ENCODE peak calls at places on chromosomes 5 and 9, in seven cellular contexts. One of them, this sample, is unnamed.

GRCh38 chr5:142506046-142506445 is 179.8 kb downstream of the FGF1 start:
- DNase-seq in fibroblast of mammary gland: peak
- DNase-seq in CD4-positive, alpha-beta T cell: no peak
- DNase-seq in Panc1: no peak
- DNase-seq in CD8-positive, alpha-beta T cell: no peak
- DNase-seq in brain microvascular endothelial cell: no peak
- DNase-seq in astrocyte of the spinal cord: peak
- DNase-seq in this sample: no peak

GRCh38 chr5:180625791-180626660 is 23.4 kb downstream of the FLT4 start:
- DNase-seq in fibroblast of mammary gland: no peak
- DNase-seq in CD4-positive, alpha-beta T cell: no peak
- DNase-seq in Panc1: no peak
- DNase-seq in CD8-positive, alpha-beta T cell: no peak
- DNase-seq in brain microvascular endothelial cell: no peak
- DNase-seq in astrocyte of the spinal cord: no peak
- DNase-seq in this sample: no peak

GRCh38 chr5:17203329-17204132 is 13.9 kb upstream of the BASP1 start:
- DNase-seq in fibroblast of mammary gland: peak
- DNase-seq in CD4-positive, alpha-beta T cell: no peak
- DNase-seq in Panc1: no peak
- DNase-seq in CD8-positive, alpha-beta T cell: no peak
- DNase-seq in brain microvascular endothelial cell: peak
- DNase-seq in astrocyte of the spinal cord: peak
- DNase-seq in this sample: peak

GRCh38 chr5:113989278-113989912 is 372.5 kb upstream of the KCNN2 start:
- DNase-seq in fibroblast of mammary gland: no peak
- DNase-seq in CD4-positive, alpha-beta T cell: no peak
- DNase-seq in Panc1: no peak
- DNase-seq in CD8-positive, alpha-beta T cell: no peak
- DNase-seq in brain microvascular endothelial cell: no peak
- DNase-seq in astrocyte of the spinal cord: no peak
- DNase-seq in this sample: no peak

GRCh38 chr5:176817369-176817841 is 7.0 kb downstream of the UNC5A start:
- DNase-seq in fibroblast of mammary gland: no peak
- DNase-seq in CD4-positive, alpha-beta T cell: no peak
- DNase-seq in Panc1: no peak
- DNase-seq in CD8-positive, alpha-beta T cell: no peak
- DNase-seq in brain microvascular endothelial cell: no peak
- DNase-seq in astrocyte of the spinal cord: no peak
- DNase-seq in this sample: no peak

GRCh38 chr5:146052780-146053179 is 52.6 kb downstream of the PLAC8L1 start:
- DNase-seq in fibroblast of mammary gland: no peak
- DNase-seq in CD4-positive, alpha-beta T cell: no peak
- DNase-seq in Panc1: no peak
- DNase-seq in CD8-positive, alpha-beta T cell: no peak
- DNase-seq in brain microvascular endothelial cell: no peak
- DNase-seq in astrocyte of the spinal cord: no peak
- DNase-seq in this sample: no peak

GRCh38 chr9:70451765-70452164 is 37.3 kb upstream of the KLF9 start:
- DNase-seq in fibroblast of mammary gland: no peak
- DNase-seq in CD4-positive, alpha-beta T cell: no peak
- DNase-seq in Panc1: no peak
- DNase-seq in CD8-positive, alpha-beta T cell: no peak
- DNase-seq in brain microvascular endothelial cell: no peak
- DNase-seq in astrocyte of the spinal cord: no peak
- DNase-seq in this sample: no peak

GRCh38 chr9:81635526-81636279 is 53.6 kb downstream of the TLE1 start:
- DNase-seq in fibroblast of mammary gland: peak
- DNase-seq in CD4-positive, alpha-beta T cell: no peak
- DNase-seq in Panc1: no peak
- DNase-seq in CD8-positive, alpha-beta T cell: no peak
- DNase-seq in brain microvascular endothelial cell: no peak
- DNase-seq in astrocyte of the spinal cord: peak
- DNase-seq in this sample: peak

GRCh38 chr9:134442087-134442470 is 115.8 kb downstream of the RXRA start:
- DNase-seq in fibroblast of mammary gland: peak
- DNase-seq in CD4-positive, alpha-beta T cell: no peak
- DNase-seq in Panc1: no peak
- DNase-seq in CD8-positive, alpha-beta T cell: no peak
- DNase-seq in brain microvascular endothelial cell: no peak
- DNase-seq in astrocyte of the spinal cord: peak
- DNase-seq in this sample: no peak

GRCh38 chr5:175582697-175583096 is 75.2 kb upstream of the HRH2 start:
- DNase-seq in fibroblast of mammary gland: no peak
- DNase-seq in CD4-positive, alpha-beta T cell: no peak
- DNase-seq in Panc1: no peak
- DNase-seq in CD8-positive, alpha-beta T cell: no peak
- DNase-seq in brain microvascular endothelial cell: no peak
- DNase-seq in astrocyte of the spinal cord: no peak
- DNase-seq in this sample: no peak

GRCh38 chr5:132819468-132819867 is 6.4 kb downstream of the SOWAHA start:
- DNase-seq in fibroblast of mammary gland: no peak
- DNase-seq in CD4-positive, alpha-beta T cell: no peak
- DNase-seq in Panc1: no peak
- DNase-seq in CD8-positive, alpha-beta T cell: no peak
- DNase-seq in brain microvascular endothelial cell: no peak
- DNase-seq in astrocyte of the spinal cord: no peak
- DNase-seq in this sample: no peak

GRCh38 chr9:133661846-133662636 is 25.9 kb downstream of the DBH start:
- DNase-seq in fibroblast of mammary gland: peak
- DNase-seq in CD4-positive, alpha-beta T cell: no peak
- DNase-seq in Panc1: no peak
- DNase-seq in CD8-positive, alpha-beta T cell: no peak
- DNase-seq in brain microvascular endothelial cell: no peak
- DNase-seq in astrocyte of the spinal cord: no peak
- DNase-seq in this sample: no peak

GRCh38 chr9:33429256-33430080 is 17.9 kb downstream of the AQP3 start:
- DNase-seq in fibroblast of mammary gland: no peak
- DNase-seq in CD4-positive, alpha-beta T cell: no peak
- DNase-seq in Panc1: no peak
- DNase-seq in CD8-positive, alpha-beta T cell: no peak
- DNase-seq in brain microvascular endothelial cell: no peak
- DNase-seq in astrocyte of the spinal cord: no peak
- DNase-seq in this sample: no peak

GRCh38 chr5:65791721-65792698 is 70.0 kb downstream of the NLN start:
- DNase-seq in fibroblast of mammary gland: no peak
- DNase-seq in CD4-positive, alpha-beta T cell: no peak
- DNase-seq in Panc1: no peak
- DNase-seq in CD8-positive, alpha-beta T cell: no peak
- DNase-seq in brain microvascular endothelial cell: no peak
- DNase-seq in astrocyte of the spinal cord: peak
- DNase-seq in this sample: no peak

GRCh38 chr9:124197177-124198095 is 60.3 kb upstream of the NEK6 start:
- DNase-seq in fibroblast of mammary gland: no peak
- DNase-seq in CD4-positive, alpha-beta T cell: no peak
- DNase-seq in Panc1: no peak
- DNase-seq in CD8-positive, alpha-beta T cell: no peak
- DNase-seq in brain microvascular endothelial cell: no peak
- DNase-seq in astrocyte of the spinal cord: no peak
- DNase-seq in this sample: no peak

GRCh38 chr9:111052831-111053230 is 14.6 kb upstream of the LPAR1 start:
- DNase-seq in fibroblast of mammary gland: no peak
- DNase-seq in CD4-positive, alpha-beta T cell: no peak
- DNase-seq in Panc1: no peak
- DNase-seq in CD8-positive, alpha-beta T cell: no peak
- DNase-seq in brain microvascular endothelial cell: peak
- DNase-seq in astrocyte of the spinal cord: peak
- DNase-seq in this sample: no peak

GRCh38 chr5:53199882-53200281 is 90.3 kb upstream of the MOCS2 start:
- DNase-seq in fibroblast of mammary gland: no peak
- DNase-seq in CD4-positive, alpha-beta T cell: no peak
- DNase-seq in Panc1: no peak
- DNase-seq in CD8-positive, alpha-beta T cell: no peak
- DNase-seq in brain microvascular endothelial cell: no peak
- DNase-seq in astrocyte of the spinal cord: no peak
- DNase-seq in this sample: no peak

GRCh38 chr5:85717203-85717563 is 900.6 kb upstream of the COX7C start:
- DNase-seq in fibroblast of mammary gland: no peak
- DNase-seq in CD4-positive, alpha-beta T cell: no peak
- DNase-seq in Panc1: no peak
- DNase-seq in CD8-positive, alpha-beta T cell: no peak
- DNase-seq in brain microvascular endothelial cell: no peak
- DNase-seq in astrocyte of the spinal cord: no peak
- DNase-seq in this sample: no peak

GRCh38 chr9:120755044-120755443 is 38.2 kb downstream of the FBXW2 start:
- DNase-seq in fibroblast of mammary gland: no peak
- DNase-seq in CD4-positive, alpha-beta T cell: no peak
- DNase-seq in Panc1: no peak
- DNase-seq in CD8-positive, alpha-beta T cell: no peak
- DNase-seq in brain microvascular endothelial cell: no peak
- DNase-seq in astrocyte of the spinal cord: no peak
- DNase-seq in this sample: no peak
- TF ChIP-seq CTCF in fibroblast of mammary gland: no peak
- TF ChIP-seq CTCF in CD4-positive, alpha-beta T cell: no peak
- TF ChIP-seq CTCF in Panc1: no peak
- TF ChIP-seq CTCF in CD8-positive, alpha-beta T cell: no peak
- TF ChIP-seq CTCF in brain microvascular endothelial cell: no peak
- TF ChIP-seq CTCF in astrocyte of the spinal cord: no peak
- TF ChIP-seq CTCF in this sample: no peak

GRCh38 chr5:39106332-39106731 is 32.1 kb upstream of the RICTOR start:
- DNase-seq in fibroblast of mammary gland: peak
- DNase-seq in CD4-positive, alpha-beta T cell: no peak
- DNase-seq in Panc1: no peak
- DNase-seq in CD8-positive, alpha-beta T cell: no peak
- DNase-seq in brain microvascular endothelial cell: no peak
- DNase-seq in astrocyte of the spinal cord: peak
- DNase-seq in this sample: no peak
- TF ChIP-seq CTCF in fibroblast of mammary gland: peak
- TF ChIP-seq CTCF in CD4-positive, alpha-beta T cell: peak
- TF ChIP-seq CTCF in Panc1: peak
- TF ChIP-seq CTCF in CD8-positive, alpha-beta T cell: peak
- TF ChIP-seq CTCF in brain microvascular endothelial cell: peak
- TF ChIP-seq CTCF in astrocyte of the spinal cord: peak
- TF ChIP-seq CTCF in this sample: peak

DNA sequence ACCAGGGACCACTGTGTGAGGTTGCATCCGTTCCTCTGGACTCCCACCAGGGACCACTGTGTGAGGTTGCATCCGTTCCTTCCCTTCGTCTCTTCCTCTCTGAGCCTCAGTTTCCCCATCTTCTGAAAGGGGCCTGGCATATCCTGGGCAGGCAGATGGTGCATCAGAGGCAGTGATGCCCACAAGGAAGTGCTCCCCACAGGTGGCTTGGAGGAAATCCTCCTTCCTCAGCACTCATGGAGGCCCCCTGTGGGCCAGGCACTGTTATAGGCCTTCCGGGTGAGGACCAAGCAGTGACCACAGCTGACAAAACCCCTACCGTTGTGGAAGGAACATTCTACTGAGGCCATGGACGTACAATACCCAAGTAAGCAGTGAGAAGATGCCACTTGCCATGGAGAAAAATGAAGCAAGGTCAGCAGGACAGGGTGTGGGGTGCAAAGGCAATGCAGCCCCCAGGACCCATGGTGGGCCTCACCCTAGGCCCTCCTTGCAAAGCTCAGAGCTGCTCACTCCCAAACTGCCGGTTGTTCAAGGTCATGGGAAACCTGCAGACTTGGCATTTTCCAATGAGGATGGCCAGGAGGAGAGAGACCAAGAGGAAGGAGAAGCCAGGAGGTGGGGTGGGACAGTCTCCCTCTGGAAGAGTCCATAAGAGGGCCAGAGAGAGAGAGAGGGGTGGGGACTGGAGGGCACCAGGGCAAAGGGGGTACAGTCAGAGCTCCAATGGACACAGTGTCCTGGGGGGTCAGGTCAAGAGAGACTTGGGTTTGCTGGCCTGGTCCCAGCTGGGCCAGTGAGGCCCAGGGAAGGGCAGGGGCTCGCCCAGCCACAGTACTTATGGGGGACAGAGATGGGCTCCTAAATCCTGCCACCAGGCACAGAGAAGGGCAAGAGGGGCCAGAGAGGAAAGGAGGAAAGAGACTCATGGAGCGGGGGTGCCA is 51.1 kb downstream of the C9orf50 start:
- DNase-seq in fibroblast of mammary gland: peak
- DNase-seq in CD4-positive, alpha-beta T cell: no peak
- DNase-seq in Panc1: no peak
- DNase-seq in CD8-positive, alpha-beta T cell: no peak
- DNase-seq in brain microvascular endothelial cell: no peak
- DNase-seq in astrocyte of the spinal cord: peak
- DNase-seq in this sample: no peak
- TF ChIP-seq CTCF in fibroblast of mammary gland: peak
- TF ChIP-seq CTCF in CD4-positive, alpha-beta T cell: no peak
- TF ChIP-seq CTCF in Panc1: no peak
- TF ChIP-seq CTCF in CD8-positive, alpha-beta T cell: no peak
- TF ChIP-seq CTCF in brain microvascular endothelial cell: peak
- TF ChIP-seq CTCF in astrocyte of the spinal cord: peak
- TF ChIP-seq CTCF in this sample: peak

DNA sequence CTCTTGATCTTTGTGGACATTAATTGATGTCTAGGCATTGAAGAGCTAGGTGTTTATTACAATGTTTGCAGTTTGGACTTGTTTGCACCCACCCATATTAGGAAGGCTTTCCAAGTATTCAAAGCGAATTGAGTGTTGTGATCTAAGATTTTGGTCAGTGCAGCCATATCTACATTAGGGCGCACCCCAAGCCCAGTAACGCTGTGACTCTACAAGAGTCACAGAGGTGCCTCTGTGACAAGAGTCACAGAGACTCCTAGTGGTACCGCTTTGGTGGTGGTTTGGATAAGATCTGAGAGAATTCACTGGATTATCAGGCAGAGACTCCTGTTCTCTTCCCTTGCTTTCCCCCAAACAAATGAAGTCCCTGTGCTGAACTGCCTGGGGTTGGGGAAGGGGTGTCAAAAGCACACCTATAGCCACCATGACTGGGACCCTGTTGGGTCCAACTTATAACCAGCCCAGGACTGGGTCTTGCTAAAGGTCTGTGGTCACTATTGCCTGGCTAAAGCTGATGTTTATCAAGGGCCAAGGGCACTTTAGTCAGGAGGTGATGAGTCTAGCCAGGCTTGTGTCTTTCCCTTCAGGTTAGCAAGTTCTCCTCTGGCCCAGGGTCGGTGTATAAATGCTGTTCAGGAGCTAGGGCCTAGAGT is 114.1 kb upstream of the RIOK2 start:
- DNase-seq in fibroblast of mammary gland: peak
- DNase-seq in CD4-positive, alpha-beta T cell: no peak
- DNase-seq in Panc1: peak
- DNase-seq in CD8-positive, alpha-beta T cell: no peak
- DNase-seq in brain microvascular endothelial cell: peak
- DNase-seq in astrocyte of the spinal cord: no peak
- DNase-seq in this sample: no peak
- TF ChIP-seq CTCF in fibroblast of mammary gland: peak
- TF ChIP-seq CTCF in CD4-positive, alpha-beta T cell: no peak
- TF ChIP-seq CTCF in Panc1: peak
- TF ChIP-seq CTCF in CD8-positive, alpha-beta T cell: no peak
- TF ChIP-seq CTCF in brain microvascular endothelial cell: peak
- TF ChIP-seq CTCF in astrocyte of the spinal cord: peak
- TF ChIP-seq CTCF in this sample: peak

GRCh38 chr9:108691614-108692013 is 164.2 kb downstream of the ACTL7B start:
- DNase-seq in fibroblast of mammary gland: no peak
- DNase-seq in CD4-positive, alpha-beta T cell: no peak
- DNase-seq in Panc1: no peak
- DNase-seq in CD8-positive, alpha-beta T cell: no peak
- DNase-seq in brain microvascular endothelial cell: no peak
- DNase-seq in astrocyte of the spinal cord: no peak
- DNase-seq in this sample: no peak
- TF ChIP-seq CTCF in fibroblast of mammary gland: no peak
- TF ChIP-seq CTCF in CD4-positive, alpha-beta T cell: no peak
- TF ChIP-seq CTCF in Panc1: no peak
- TF ChIP-seq CTCF in CD8-positive, alpha-beta T cell: no peak
- TF ChIP-seq CTCF in brain microvascular endothelial cell: no peak
- TF ChIP-seq CTCF in astrocyte of the spinal cord: no peak
- TF ChIP-seq CTCF in this sample: no peak

This sample was measured in AG09319.